ENCODE peak calls at places on chromosomes 16 and 17, in four cellular contexts. Q, F, P and U are unnamed samples.

GRCh38 chr17:50532452-50533024 is at the start of gene EPN3:
- DNase-seq in Q (peak; percentile 78), F (peak; percentile 31), P (no peak), U (no peak)

GRCh38 chr16:69930117-69930776 is 20.9 kb upstream of the CLEC18A start:
- DNase-seq in Q (peak; percentile 74), F (peak; percentile 40), P (peak; percentile 78), U (peak; percentile 76)

GRCh38 chr17:36463916-36464764 is 22.3 kb upstream of the ZNHIT3 start:
- DNase-seq in Q (peak; percentile 95), F (peak; percentile 47), P (peak; percentile 88), U (peak; percentile 45)

GRCh38 chr16:84600343-84601229 is 17.3 kb downstream of the COTL1 start:
- DNase-seq in Q (no peak), F (no peak), P (peak; percentile 80), U (no peak)

GRCh38 chr17:2395258-2396170 is 5.3 kb downstream of the MNT start:
- DNase-seq in Q (no peak), F (no peak), P (peak; percentile 54), U (peak; percentile 30)

GRCh38 chr17:60154616-60155426 is 5.0 kb downstream of the CA4 start:
- DNase-seq in Q (no peak), F (no peak), P (no peak), U (no peak)

GRCh38 chr17:66268247-66268927 is 34.0 kb upstream of the PRKCA start:
- DNase-seq in Q (no peak), F (no peak), P (no peak), U (no peak)

GRCh38 chr16:74651841-74652240 is 14.8 kb downstream of the RFWD3 start:
- DNase-seq in Q (no peak), F (no peak), P (no peak), U (no peak)

GRCh38 chr16:85232369-85233142 is 120.3 kb upstream of the CIBAR2 start:
- DNase-seq in Q (no peak), F (no peak), P (no peak), U (no peak)

GRCh38 chr16:72172105-72173034 is at the start of gene PMFBP1:
- DNase-seq in Q (no peak), F (no peak), P (peak; percentile 45), U (peak; percentile 35)

GRCh38 chr17:66426397-66427033 is 124.1 kb downstream of the PRKCA start:
- DNase-seq in Q (no peak), F (peak; percentile 31), P (peak; percentile 56), U (peak; percentile 66)

GRCh38 chr17:63493411-63493810 is 16.6 kb downstream of the ACE start:
- DNase-seq in Q (no peak), F (no peak), P (no peak), U (no peak)

GRCh38 chr16:11497329-11497805 is 89.4 kb downstream of the LITAF start:
- DNase-seq in Q (peak; percentile 67), F (peak; percentile 85), P (no peak), U (peak; percentile 66)

GRCh38 chr16:30570621-30571443 is 682 bp downstream of the ZNF688 start:
- DNase-seq in Q (peak; percentile 69), F (no peak), P (no peak), U (no peak)

GRCh38 chr16:14955546-14956231 is 18.4 kb downstream of the NPIPA1 start:
- DNase-seq in Q (peak; percentile 43), F (no peak), P (no peak), U (no peak)

GRCh38 chr16:87723224-87723619 is 42.6 kb downstream of the KLHDC4 start:
- DNase-seq in Q (no peak), F (no peak), P (peak; percentile 78), U (no peak)

GRCh38 chr16:89325861-89326471 is 108.5 kb downstream of the ZNF778 start:
- DNase-seq in Q (no peak), F (no peak), P (peak; percentile 88), U (no peak)

GRCh38 chr17:5706835-5707234 is 122.5 kb upstream of the NLRP1 start:
- DNase-seq in Q (peak; percentile 90), F (peak; percentile 33), P (peak; percentile 60), U (peak; percentile 35)

GRCh38 chr16:30551781-30552180 is 6.4 kb downstream of the ZNF764 start:
- DNase-seq in Q (no peak), F (no peak), P (no peak), U (no peak)

GRCh38 chr16:86215233-86215978 is 294.9 kb upstream of the FOXF1 start:
- DNase-seq in Q (no peak), F (no peak), P (no peak), U (no peak)

GRCh38 chr17:74442670-74443515 is 11.0 kb downstream of the GPRC5C start:
- DNase-seq in Q (peak; percentile 69), F (peak; percentile 89), P (peak; percentile 41), U (peak; percentile 95)

GRCh38 chr16:12002447-12003006 is 26.0 kb downstream of the SNX29 start:
- DNase-seq in Q (no peak), F (no peak), P (peak; percentile 73), U (no peak)

GRCh38 chr16:58847902-58848661 is 114.0 kb upstream of the GOT2 start:
- DNase-seq in Q (no peak), F (no peak), P (no peak), U (peak; percentile 53)

GRCh38 chr16:17396762-17397498 is 73.8 kb downstream of the XYLT1 start:
- DNase-seq in Q (no peak), F (no peak), P (no peak), U (no peak)

GRCh38 chr16:74216319-74216718 is 80.3 kb upstream of the PSMD7 start:
- DNase-seq in Q (no peak), F (no peak), P (no peak), U (no peak)

GRCh38 chr17:14205992-14206461 is 30.6 kb downstream of the CDRT15 start:
- DNase-seq in Q (no peak), F (peak; percentile 86), P (no peak), U (no peak)

GRCh38 chr17:15271731-15272130 is 6.6 kb upstream of the PMP22 start:
- DNase-seq in Q (no peak), F (no peak), P (no peak), U (no peak)

GRCh38 chr16:9079430-9079812 is 12.0 kb upstream of the HAPSTR1 start:
- DNase-seq in Q (no peak), F (no peak), P (no peak), U (no peak)

GRCh38 chr17:57651451-57651850 is 93.6 kb downstream of the CCDC182 start:
- DNase-seq in Q (no peak), F (no peak), P (no peak), U (no peak)

GRCh38 chr16:9033125-9033830 is 58.2 kb upstream of the HAPSTR1 start:
- DNase-seq in Q (peak; percentile 70), F (peak; percentile 74), P (peak; percentile 67), U (peak; percentile 76)

GRCh38 chr16:73326221-73326620 is 278.3 kb upstream of the ZFHX3 start:
- DNase-seq in Q (no peak), F (no peak), P (no peak), U (no peak)

GRCh38 chr16:84055366-84055765 is 12.8 kb upstream of the SLC38A8 start:
- DNase-seq in Q (no peak), F (no peak), P (no peak), U (no peak)

GRCh38 chr17:70171159-70171558 is 1.8 kb downstream of the KCNJ2 start:
- DNase-seq in Q (no peak), F (no peak), P (no peak), U (no peak)

GRCh38 chr17:2562162-2562858 is 31.1 kb upstream of the PAFAH1B1 start:
- DNase-seq in Q (no peak), F (no peak), P (no peak), U (no peak)

GRCh38 chr17:63698886-63699637 is 863 bp downstream of the LIMD2 start:
- DNase-seq in Q (peak; percentile 68), F (no peak), P (no peak), U (peak; percentile 46)

GRCh38 chr16:65684230-65684629 is 562.4 kb upstream of the CDH11 start:
- DNase-seq in Q (no peak), F (no peak), P (no peak), U (no peak)

GRCh38 chr16:4690946-4691665 is 2.3 kb upstream of the NUDT16L1 start:
- DNase-seq in Q (no peak), F (no peak), P (no peak), U (no peak)

GRCh38 chr16:746637-747036 is 5.8 kb upstream of the CIAO3 start:
- DNase-seq in Q (no peak), F (no peak), P (no peak), U (no peak)
- TF ChIP-seq FOSL1 in Q (no peak), F (no peak), P (no peak), U (no peak)

GRCh38 chr16:2194852-2195315 is 1.5 kb downstream of the CASKIN1 start:
- DNase-seq in Q (peak; percentile 80), F (no peak), P (peak; percentile 83), U (peak; percentile 67)
- TF ChIP-seq FOSL1 in Q (no peak), F (no peak), P (no peak), U (no peak)

GRCh38 chr17:75808905-75809621 is 24.5 kb downstream of the UNK start:
- DNase-seq in Q (no peak), F (no peak), P (peak; percentile 67), U (no peak)
- TF ChIP-seq FOSL1 in Q (no peak), F (no peak), P (peak; percentile 72), U (no peak)

GRCh38 chr17:64732336-64733006 is 70.4 kb upstream of the SMURF2 start:
- DNase-seq in Q (no peak), F (no peak), P (peak; percentile 30), U (peak; percentile 58)
- TF ChIP-seq FOSL1 in Q (no peak), F (peak; percentile 68), P (no peak), U (no peak)

GRCh38 chr17:21061158-21061835 is 18.5 kb upstream of the USP22 start:
- DNase-seq in Q (no peak), F (no peak), P (no peak), U (no peak)

GRCh38 chr17:21061971-21062526 is 19.2 kb upstream of the USP22 start:
- DNase-seq in Q (no peak), F (no peak), P (no peak), U (no peak)

DNA sequence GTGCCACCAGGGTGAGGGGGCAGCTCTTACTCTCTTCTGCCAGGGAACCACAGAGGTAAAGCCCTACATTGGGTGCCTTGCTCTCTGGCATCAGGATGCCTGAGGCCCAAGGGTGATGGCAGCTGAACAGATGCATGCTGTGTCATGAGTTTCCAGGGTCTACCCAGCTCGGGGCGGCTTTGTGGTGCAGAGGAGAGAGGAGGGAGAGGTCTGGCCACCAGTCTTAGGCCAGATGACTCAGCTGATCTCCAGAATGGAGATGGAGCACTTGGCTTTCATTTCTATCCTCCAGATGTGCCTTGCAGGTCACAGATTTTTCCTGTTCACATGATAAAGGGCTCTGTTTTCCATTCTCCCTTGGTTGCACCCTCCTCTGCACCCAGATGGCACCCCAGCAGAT is 23.6 kb upstream of the USP22 start:
- DNase-seq in Q (no peak), F (no peak), P (peak; percentile 20), U (no peak)
- TF ChIP-seq FOSL1 in Q (no peak), F (no peak), P (no peak), U (no peak)

GRCh38 chr17:46975287-46975686 is 3.8 kb downstream of the RPRML start:
- DNase-seq in Q (no peak), F (no peak), P (no peak), U (no peak)

GRCh38 chr17:46974086-46974485 is 5.0 kb downstream of the RPRML start:
- DNase-seq in Q (no peak), F (no peak), P (no peak), U (no peak)

GRCh38 chr17:46971647-46972300 is 7.3 kb downstream of the RPRML start:
- DNase-seq in Q (no peak), F (no peak), P (no peak), U (no peak)

GRCh38 chr17:46968896-46969295 is 10.2 kb downstream of the RPRML start:
- DNase-seq in Q (no peak), F (no peak), P (no peak), U (no peak)

GRCh38 chr17:46972346-46972745 is 6.7 kb downstream of the RPRML start:
- DNase-seq in Q (no peak), F (no peak), P (no peak), U (no peak)
- TF ChIP-seq FOSL1 in Q (no peak), F (no peak), P (no peak), U (no peak)